ENCODE peak calls at places on chromosomes 6 and 20, in eight cellular contexts. F is AG08396; G is neural crest cell; N is AG08395; R is PC-3; J is T-helper 9 cell; O is activated CD8-positive, alpha-beta memory T cell treated with anti-CD3 and anti-CD28 coated beads for 24 hours; V is 8988T. K is an unnamed sample.

GRCh38 chr20:615494-615893 is 5.4 kb upstream of the TCF15 start:
- DNase-seq in F (no peak), V (no peak), O (no peak), R (no peak), G (no peak), J (no peak), N (no peak), K (no peak)

GRCh38 chr6:27814665-27815424 is 97.4 kb downstream of the OR2B2 start:
- DNase-seq in R (peak; percentile 97), F (peak; percentile 80), V (no peak), J (peak; percentile 42), O (peak; percentile 89), G (peak; percentile 50), N (peak; percentile 87), K (peak; percentile 93)

GRCh38 chr6:143108278-143108677 is 47.6 kb downstream of the AIG1 start:
- DNase-seq in O (no peak), R (no peak), N (peak; percentile 3), G (no peak), J (no peak), F (no peak), V (no peak), K (no peak)

GRCh38 chr6:85569323-85569722 is 24.3 kb downstream of the SNX14 start:
- DNase-seq in R (peak; percentile 39), F (peak; percentile 22), V (no peak), G (no peak), N (peak; percentile 26), J (no peak), O (no peak), K (no peak)

GRCh38 chr20:51462566-51463276 is 79.8 kb downstream of the NFATC2 start:
- DNase-seq in O (no peak), G (no peak), V (no peak), N (peak; percentile 77), J (no peak), F (peak; percentile 67), R (no peak), K (no peak)

GRCh38 chr20:57851786-57852185 is 142.0 kb upstream of the PMEPA1 start:
- DNase-seq in R (no peak), V (no peak), J (no peak), N (no peak), O (no peak), F (no peak), G (no peak), K (no peak)

GRCh38 chr6:18501313-18502013 is 114.3 kb downstream of the RNF144B start:
- DNase-seq in O (no peak), J (no peak), V (no peak), R (no peak), G (no peak), F (no peak), N (peak; percentile 38), K (no peak)

GRCh38 chr6:3252369-3252768 is 6.4 kb upstream of the PSMG4 start:
- DNase-seq in G (no peak), V (no peak), O (no peak), F (no peak), J (no peak), N (no peak), R (no peak), K (no peak)

GRCh38 chr20:52127309-52127708 is 64.3 kb downstream of the ZFP64 start:
- DNase-seq in R (no peak), O (no peak), J (no peak), G (no peak), V (no peak), N (no peak), F (no peak), K (no peak)

GRCh38 chr6:7615611-7616383 is 25.8 kb downstream of the SNRNP48 start:
- DNase-seq in J (no peak), F (peak; percentile 41), V (no peak), G (peak; percentile 42), R (peak; percentile 87), O (no peak), N (peak; percentile 63), K (peak; percentile 18)

GRCh38 chr6:82246802-82247633 is 526 bp downstream of the IBTK start:
- DNase-seq in N (peak; percentile 64), O (no peak), V (no peak), F (peak; percentile 62), J (no peak), G (peak; percentile 60), R (peak; percentile 61), K (peak; percentile 40)

GRCh38 chr6:144284753-144285547 is at the start of gene UTRN:
- DNase-seq in N (peak; percentile 75), J (peak; percentile 14), G (peak; percentile 73), R (peak; percentile 69), F (peak; percentile 82), V (peak; percentile 72), O (peak; percentile 78), K (peak; percentile 80)

GRCh38 chr6:140039343-140039742 is 664.9 kb upstream of the CITED2 start:
- DNase-seq in R (no peak), N (no peak), O (no peak), G (no peak), F (no peak), J (no peak), V (no peak), K (no peak)

GRCh38 chr20:53162251-53162835 is 190.2 kb downstream of the TSHZ2 start:
- DNase-seq in O (no peak), N (peak; percentile 70), J (no peak), R (peak; percentile 68), F (peak; percentile 33), G (peak; percentile 10), V (no peak), K (peak; percentile 18)

GRCh38 chr6:143678980-143679379 is 1.2 kb downstream of the PHACTR2 start:
- DNase-seq in N (no peak), V (no peak), O (no peak), J (no peak), R (peak; percentile 47), G (no peak), F (no peak), K (no peak)